ENCODE peak calls at places on chromosomes 6 and 20, in four cellular contexts. A, E, V and G are unnamed samples. For H3K36me3 and H3K27me3, the result is how much of the 10 kb centered on the place peaks cover.

GRCh38 chr6:160974304-160974771 is 17.2 kb upstream of the MAP3K4 start:
- DNase-seq in A (peak), E (no peak), V (peak), G (no peak)

GRCh38 chr6:68876792-68877493 is 241.9 kb downstream of the ADGRB3 start:
- DNase-seq in E (no peak), A (no peak), V (no peak), G (peak)

GRCh38 chr20:4549711-4550259 is 171.9 kb upstream of the PRND start:
- DNase-seq in A (no peak), E (no peak), V (no peak), G (no peak)

GRCh38 chr6:81144346-81144745 is 608.1 kb downstream of the TENT5A start:
- DNase-seq in E (no peak), V (no peak), A (no peak), G (no peak)

GRCh38 chr20:45336530-45337366 is 11.5 kb downstream of the SDC4 start:
- DNase-seq in A (peak), V (peak), E (no peak), G (no peak)

GRCh38 chr20:49394264-49394663 is 88.2 kb downstream of the KCNB1 start:
- DNase-seq in A (peak), V (no peak), E (no peak), G (no peak)

GRCh38 chr20:3712279-3712873 is at the start of gene SIGLEC1:
- DNase-seq in V (no peak), A (peak), E (peak), G (peak)

GRCh38 chr6:116047173-116047933 is 13.3 kb downstream of the FRK start:
- DNase-seq in E (no peak), V (no peak), A (no peak), G (no peak)

GRCh38 chr6:72560721-72561593 is 60.9 kb upstream of the KCNQ5 start:
- DNase-seq in A (no peak), E (no peak), V (no peak), G (no peak)

GRCh38 chr20:4062721-4063606 is 47.6 kb upstream of the RNF24 start:
- DNase-seq in E (no peak), A (peak), V (no peak), G (no peak)

GRCh38 chr20:9112541-9113515 is 43.9 kb downstream of the PLCB4 start:
- DNase-seq in A (no peak), V (no peak), E (no peak), G (no peak)

GRCh38 chr20:18103497-18103896 is 34.2 kb upstream of the KAT14 start:
- DNase-seq in A (no peak), V (no peak), E (no peak), G (no peak)

GRCh38 chr6:26233608-26234420 is 131.2 kb upstream of the BTN3A2 start:
- DNase-seq in A (peak), V (no peak), E (peak), G (no peak)

GRCh38 chr20:61879694-61880093 is 186.0 kb downstream of the TAF4 start:
- DNase-seq in V (no peak), E (no peak), A (no peak), G (no peak)

GRCh38 chr20:50379049-50379990 is 130.9 kb upstream of the PTPN1 start:
- DNase-seq in V (peak), A (peak), E (peak), G (no peak)

GRCh38 chr6:44545224-44545623 is 157.7 kb downstream of the CDC5L start:
- DNase-seq in V (no peak), E (no peak), A (no peak), G (no peak)

GRCh38 chr20:47212606-47213207 is 143.8 kb downstream of the ZMYND8 start:
- DNase-seq in V (no peak), E (no peak), A (no peak), G (no peak)

GRCh38 chr20:3788685-3789155 is 2.2 kb upstream of the CENPB start:
- DNase-seq in E (peak), V (no peak), A (no peak), G (no peak)

GRCh38 chr20:51082988-51083387 is 60.1 kb upstream of the KCNG1 start:
- DNase-seq in A (no peak), V (no peak), E (no peak), G (no peak)

GRCh38 chr20:4161447-4162251 is 146.3 kb upstream of the RNF24 start:
- DNase-seq in A (no peak), E (peak), V (no peak), G (peak)

GRCh38 chr20:36528875-36529425 is 12.4 kb upstream of the MYL9 start:
- DNase-seq in E (no peak), V (no peak), A (no peak), G (no peak)

GRCh38 chr6:107653861-107654394 is 164.0 kb downstream of the SOBP start:
- DNase-seq in V (no peak), E (no peak), A (no peak), G (no peak)

GRCh38 chr6:44078795-44079671 is 48.2 kb downstream of the MRPL14 start:
- DNase-seq in E (no peak), A (peak), V (no peak), G (peak)

GRCh38 chr6:110528051-110528929 is 51.9 kb upstream of the SLC22A16 start:
- DNase-seq in A (no peak), V (peak), E (no peak), G (peak)

GRCh38 chr6:26445934-26446667 is 5.8 kb downstream of the BTN3A3 start:
- DNase-seq in A (no peak), E (no peak), V (no peak), G (no peak)

GRCh38 chr20:35199696-35200095 is 26.8 kb upstream of the MMP24 start:
- DNase-seq in E (no peak), A (no peak), V (no peak), G (no peak)

GRCh38 chr20:61941721-61942405 is 123.8 kb downstream of the TAF4 start:
- DNase-seq in E (peak), V (no peak), A (peak), G (no peak)

GRCh38 chr20:61626412-61626811 is 374.4 kb downstream of the CDH4 start:
- DNase-seq in V (no peak), E (no peak), A (no peak), G (no peak)

GRCh38 chr6:34601706-34602105 is 45.6 kb upstream of the SPDEF start:
- DNase-seq in E (no peak), A (no peak), V (no peak), G (peak)

GRCh38 chr6:101700655-101701054 is 307.1 kb downstream of the GRIK2 start:
- DNase-seq in A (no peak), E (no peak), V (no peak), G (no peak)

GRCh38 chr6:128929869-128930268 is 46.9 kb downstream of the LAMA2 start:
- DNase-seq in E (peak), A (no peak), V (no peak), G (peak)

GRCh38 chr6:121382467-121383121 is 48.3 kb upstream of the TBC1D32 start:
- DNase-seq in E (no peak), V (no peak), A (no peak), G (no peak)

GRCh38 chr6:153442096-153442495 is 311.0 kb upstream of the RGS17 start:
- DNase-seq in E (no peak), A (no peak), V (no peak), G (no peak)

GRCh38 chr6:149478631-149479314 is 6.0 kb downstream of the ZC3H12D start:
- DNase-seq in A (no peak), V (no peak), E (no peak), G (no peak)

GRCh38 chr6:149482542-149483261 is 2.1 kb downstream of the ZC3H12D start:
- DNase-seq in V (no peak), A (no peak), E (peak), G (no peak)

GRCh38 chr6:149483302-149483701 is 1.5 kb downstream of the ZC3H12D start:
- DNase-seq in E (no peak), A (no peak), V (no peak), G (no peak)

GRCh38 chr6:149477544-149477943 is 7.3 kb downstream of the ZC3H12D start:
- DNase-seq in A (peak), V (no peak), E (no peak), G (no peak)

DNA sequence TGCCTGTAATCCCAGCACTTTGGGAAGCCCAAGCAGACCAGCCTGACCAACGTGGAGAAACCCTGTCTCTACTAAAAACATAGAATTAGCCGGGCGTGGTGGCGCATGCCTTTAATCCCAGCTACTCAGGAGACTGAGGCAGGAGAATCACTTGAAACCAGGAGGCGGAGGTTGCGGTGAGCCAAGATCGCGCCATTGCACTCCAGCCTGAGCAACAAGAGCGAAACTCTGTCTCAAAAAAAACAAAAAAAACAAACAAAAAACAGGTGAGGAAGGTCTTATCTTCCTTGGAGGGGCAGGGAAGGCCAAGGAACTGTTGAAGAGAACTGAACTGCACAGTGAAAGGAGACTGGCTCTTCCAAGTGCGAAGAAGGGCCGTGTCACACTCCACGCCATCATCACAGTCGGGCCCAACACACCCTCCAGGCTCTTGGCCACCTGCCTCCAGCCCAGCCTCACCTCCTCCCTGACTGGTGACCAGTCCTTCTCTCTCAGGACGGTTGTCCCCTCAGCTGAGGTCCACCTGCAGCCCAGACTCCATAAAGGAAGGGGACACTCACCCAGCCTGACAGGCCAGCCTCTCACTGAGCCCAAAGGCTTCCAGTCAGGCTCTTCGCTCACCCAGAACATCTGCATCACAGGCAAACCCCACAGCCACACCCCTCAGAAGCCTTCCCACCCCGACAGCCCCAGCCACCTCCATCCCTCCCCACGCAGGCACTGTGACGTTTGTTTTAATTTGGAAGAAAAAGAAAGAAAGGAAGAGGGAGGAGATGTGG is 4.1 kb downstream of the ZC3H12D start:
- DNase-seq in V (no peak), A (no peak), E (no peak), G (no peak)
- H3K4me3 ChIP-seq in V (no peak), A (no peak), E (no peak), G (no peak)

GRCh38 chr6:111687652-111688051 is 82.0 kb upstream of the TRAF3IP2 start:
- DNase-seq in V (no peak), E (no peak), A (no peak), G (no peak)
- H3K36me3 ChIP-seq in V (under half), E (under half), A (under half), G (under half)

GRCh38 chr6:41442800-41443501 is 103.2 kb upstream of the FOXP4 start:
- DNase-seq in V (no peak), A (peak), E (peak), G (peak)
- H3K27me3 ChIP-seq in V (under half), A (under half), E (under half), G (under half)

DNA sequence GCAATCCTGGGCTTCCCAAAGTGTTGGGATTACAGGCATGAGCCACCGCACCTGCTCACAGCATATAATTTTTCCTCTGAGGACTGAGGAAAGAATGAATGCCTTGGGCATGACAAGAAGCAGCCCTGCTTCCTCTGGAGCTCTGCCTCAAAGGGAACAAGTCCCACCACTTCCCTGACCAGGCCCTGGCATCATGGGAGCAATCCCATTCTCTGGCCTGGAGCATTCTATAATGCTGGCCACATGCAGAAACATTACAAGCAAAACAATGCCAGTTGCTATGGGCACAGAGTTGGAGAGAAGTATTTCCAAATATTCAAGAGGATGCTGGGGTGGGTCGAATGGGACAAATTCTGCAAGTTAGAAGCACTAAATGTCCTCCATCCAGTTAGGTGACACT is 41.5 kb upstream of the ARMH2 start:
- DNase-seq in E (no peak), V (no peak), A (no peak), G (no peak)
- H3K4me3 ChIP-seq in E (no peak), V (no peak), A (no peak), G (no peak)

GRCh38 chr6:163573503-163574179 is 159.1 kb downstream of the QKI start:
- DNase-seq in E (no peak), V (no peak), A (no peak), G (no peak)

GRCh38 chr6:163571730-163572129 is 157.2 kb downstream of the QKI start:
- DNase-seq in V (no peak), E (no peak), A (no peak), G (no peak)

GRCh38 chr6:163572612-163573011 is 158.1 kb downstream of the QKI start:
- DNase-seq in A (no peak), V (no peak), E (no peak), G (no peak)

GRCh38 chr6:163568275-163568674 is 153.8 kb downstream of the QKI start:
- DNase-seq in E (no peak), V (no peak), A (no peak), G (no peak)

DNA sequence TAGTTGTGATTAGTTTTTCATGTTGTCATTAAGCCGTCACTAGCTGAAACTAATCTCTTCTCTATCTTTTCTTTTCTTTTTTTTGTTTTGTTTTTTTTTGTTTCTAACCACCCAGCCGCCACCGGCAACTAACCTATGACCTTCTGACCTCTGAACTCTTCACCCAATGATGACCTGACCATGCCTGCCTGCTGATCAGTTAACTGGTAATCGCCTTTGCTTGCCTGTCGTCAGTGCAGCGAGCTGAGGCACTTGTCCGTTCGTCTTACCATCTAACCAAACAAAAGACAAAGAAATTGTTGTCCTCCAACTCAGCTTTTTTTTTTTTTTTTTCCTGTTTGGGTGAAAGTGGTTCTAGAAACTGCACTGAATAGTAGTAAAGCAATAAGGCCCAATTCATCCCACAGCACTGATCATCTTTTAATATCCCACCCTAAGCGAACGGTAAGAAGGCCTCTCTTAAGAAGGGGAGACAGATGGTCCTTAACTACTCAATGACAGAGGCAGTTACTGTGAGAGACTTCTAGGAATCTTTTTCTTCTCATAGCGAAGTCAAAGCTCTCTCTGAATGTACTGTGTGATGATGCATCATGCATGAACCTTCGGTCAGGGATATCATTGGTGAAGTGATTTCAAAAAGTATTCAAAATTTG is 156.2 kb downstream of the QKI start:
- DNase-seq in E (no peak), A (no peak), V (no peak), G (no peak)
- H3K36me3 ChIP-seq in E (under half), A (under half), V (under half), G (under half)